ENCODE peak calls at places on chromosomes 1 and 21, in four cellular contexts. G is left ventricle myocardium inferior, A is GM12865, B is WTC11. E is an unnamed sample.

GRCh38 chr1:94560333-94560732 is 18.8 kb upstream of the F3 start:
- DNase-seq in G (no peak), A (no peak), B (no peak), E (no peak)

GRCh38 chr1:202171292-202172014 is 11.1 kb upstream of the PTPN7 start:
- DNase-seq in G (no peak), A (no peak), B (no peak), E (no peak)

GRCh38 chr1:95286479-95286878 is 52.5 kb downstream of the RWDD3 start:
- DNase-seq in G (no peak), A (no peak), B (no peak), E (no peak)

GRCh38 chr1:224333939-224334701 is 4.1 kb upstream of the NVL start:
- DNase-seq in G (no peak), A (peak), B (no peak), E (no peak)

GRCh38 chr1:84286071-84286470 is 15.4 kb upstream of the SAMD13 start:
- DNase-seq in G (no peak), A (no peak), B (no peak), E (no peak)

GRCh38 chr1:224433041-224433670 is 1.4 kb downstream of the WDR26 start:
- DNase-seq in G (no peak), A (no peak), B (no peak), E (peak)

GRCh38 chr1:83860506-83861221 is 138.3 kb downstream of the TTLL7 start:
- DNase-seq in G (peak), A (peak), B (peak), E (peak)

GRCh38 chr1:183245366-183245765 is 59.3 kb downstream of the LAMC2 start:
- DNase-seq in G (no peak), A (no peak), B (no peak), E (no peak)

GRCh38 chr1:110780600-110781484 is 92.1 kb upstream of the CD53 start:
- DNase-seq in G (peak), A (peak), B (peak), E (peak)

GRCh38 chr1:182226618-182227017 is 165.0 kb downstream of the GLUL start:
- DNase-seq in G (no peak), A (no peak), B (no peak), E (no peak)

GRCh38 chr1:185627136-185627535 is 107.1 kb upstream of the HMCN1 start:
- DNase-seq in G (no peak), A (no peak), B (no peak), E (no peak)

GRCh38 chr21:29145837-29146453 is 15.5 kb downstream of the MAP3K7CL start:
- DNase-seq in G (no peak), A (no peak), B (no peak), E (no peak)

GRCh38 chr1:209860293-209860881 is 32.6 kb downstream of the UTP25 start:
- DNase-seq in G (peak), A (peak), B (peak), E (peak)

GRCh38 chr1:35097224-35097623 is 18.0 kb downstream of the ZMYM1 start:
- DNase-seq in G (no peak), A (no peak), B (no peak), E (no peak)

GRCh38 chr1:245807306-245807705 is 652.5 kb downstream of the KIF26B start:
- DNase-seq in G (no peak), A (peak), B (no peak), E (no peak)

GRCh38 chr1:24727490-24728214 is 17.6 kb upstream of the CLIC4 start:
- DNase-seq in G (peak), A (peak), B (no peak), E (no peak)

GRCh38 chr1:183270541-183271141 is 84.6 kb downstream of the LAMC2 start:
- DNase-seq in G (peak), A (peak), B (no peak), E (no peak)

GRCh38 chr1:248013229-248013710 is at the start of gene OR2L5:
- DNase-seq in G (no peak), A (no peak), B (no peak), E (no peak)

GRCh38 chr1:208450958-208451357 is 206.8 kb upstream of the PLXNA2 start:
- DNase-seq in G (no peak), A (no peak), B (no peak), E (no peak)

GRCh38 chr1:182674346-182675246 is 9.8 kb downstream of the RGS8 start:
- DNase-seq in G (no peak), A (no peak), B (no peak), E (no peak)

GRCh38 chr1:105516068-105516467 is 1540.4 kb upstream of the PRMT6 start:
- DNase-seq in G (no peak), A (no peak), B (no peak), E (no peak)

GRCh38 chr1:1434131-1434811 is 1.2 kb upstream of the VWA1 start:
- DNase-seq in G (peak), A (no peak), B (peak), E (peak)

GRCh38 chr21:34632498-34632897 is 17.6 kb upstream of the RCAN1 start:
- DNase-seq in G (no peak), A (no peak), B (no peak), E (no peak)

GRCh38 chr1:223209293-223209898 is 66.3 kb upstream of the TLR5 start:
- DNase-seq in G (no peak), A (no peak), B (no peak), E (no peak)

GRCh38 chr1:54571803-54572202 is 23.8 kb downstream of the ACOT11 start:
- DNase-seq in G (no peak), A (no peak), B (peak), E (peak)

GRCh38 chr1:102529446-102529845 is 532.7 kb upstream of the OLFM3 start:
- DNase-seq in G (no peak), A (no peak), B (no peak), E (no peak)

GRCh38 chr1:234322979-234323378 is 50.3 kb upstream of the COA6 start:
- DNase-seq in G (no peak), A (peak), B (peak), E (peak)

GRCh38 chr1:192489748-192490147 is 85.8 kb upstream of the RGS1 start:
- DNase-seq in G (peak), A (peak), B (no peak), E (peak)

GRCh38 chr1:42004860-42005259 is 86.1 kb upstream of the HIVEP3 start:
- DNase-seq in G (no peak), A (no peak), B (no peak), E (no peak)

DNA sequence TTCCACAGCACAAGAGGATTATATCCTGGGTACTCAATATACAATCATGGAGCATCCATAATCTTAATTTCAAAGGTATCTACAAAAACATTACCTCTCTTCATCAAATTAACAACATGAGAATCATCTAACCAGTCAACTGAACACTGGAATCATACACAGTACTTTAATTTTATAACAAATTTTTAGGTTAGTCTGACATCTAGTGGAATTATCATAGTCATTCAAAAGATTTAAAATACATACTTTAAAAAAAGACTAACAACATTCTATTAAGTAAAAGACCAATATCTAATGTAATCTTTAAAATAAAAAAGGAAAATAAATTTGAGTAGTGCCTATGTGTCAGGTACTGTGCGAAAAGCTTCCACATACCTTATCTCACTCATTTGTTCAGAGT is 16.8 kb upstream of the SH3GLB1 start:
- DNase-seq in G (no peak), A (no peak), B (no peak), E (no peak)
- TF ChIP-seq CTCF in G (peak), A (no peak), B (no peak), E (no peak)

DNA sequence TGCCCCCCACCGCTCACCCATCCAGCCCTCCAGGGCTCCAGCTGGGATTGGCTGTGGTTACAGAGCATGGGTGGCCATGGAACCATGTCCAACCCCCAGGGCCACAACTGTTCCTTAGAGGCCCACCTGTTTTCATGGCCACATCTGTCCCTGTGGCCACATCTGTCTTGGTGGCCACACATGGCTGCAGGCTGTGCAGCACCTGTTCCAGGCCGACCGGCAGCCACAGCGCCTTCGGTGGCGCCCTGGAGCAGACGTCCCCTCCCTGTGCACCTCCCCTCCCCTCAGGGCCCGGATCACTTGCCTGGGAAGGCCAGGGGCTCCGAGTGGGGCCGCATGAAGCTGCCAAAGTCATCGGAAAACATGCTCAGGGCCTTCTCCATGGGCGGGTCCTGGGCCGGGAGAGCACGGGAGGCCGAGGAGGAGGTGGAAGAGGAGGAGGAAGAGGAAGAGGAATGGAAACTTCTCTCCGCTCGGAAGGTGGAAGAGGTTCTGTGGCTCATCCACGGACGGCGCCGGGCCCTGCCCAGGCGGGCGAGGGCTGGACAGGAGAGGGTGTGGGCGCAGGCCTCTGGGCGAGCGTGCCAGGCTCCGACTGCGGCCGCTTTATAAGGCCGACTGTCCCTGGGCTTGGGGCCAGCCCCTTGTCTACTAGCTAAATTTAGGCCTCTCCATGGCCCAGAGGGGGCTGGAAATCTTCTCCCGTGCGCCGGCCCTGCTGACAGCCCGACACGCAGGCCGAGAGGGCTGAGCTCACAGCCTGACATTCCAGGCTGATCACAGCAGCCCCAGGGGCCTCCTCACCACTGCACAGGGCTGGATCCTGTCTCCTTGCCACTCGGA is at the start of gene HSPB7:
- DNase-seq in G (peak), A (peak), B (peak), E (peak)
- TF ChIP-seq CTCF in G (no peak), A (peak), B (no peak), E (no peak)

DNA sequence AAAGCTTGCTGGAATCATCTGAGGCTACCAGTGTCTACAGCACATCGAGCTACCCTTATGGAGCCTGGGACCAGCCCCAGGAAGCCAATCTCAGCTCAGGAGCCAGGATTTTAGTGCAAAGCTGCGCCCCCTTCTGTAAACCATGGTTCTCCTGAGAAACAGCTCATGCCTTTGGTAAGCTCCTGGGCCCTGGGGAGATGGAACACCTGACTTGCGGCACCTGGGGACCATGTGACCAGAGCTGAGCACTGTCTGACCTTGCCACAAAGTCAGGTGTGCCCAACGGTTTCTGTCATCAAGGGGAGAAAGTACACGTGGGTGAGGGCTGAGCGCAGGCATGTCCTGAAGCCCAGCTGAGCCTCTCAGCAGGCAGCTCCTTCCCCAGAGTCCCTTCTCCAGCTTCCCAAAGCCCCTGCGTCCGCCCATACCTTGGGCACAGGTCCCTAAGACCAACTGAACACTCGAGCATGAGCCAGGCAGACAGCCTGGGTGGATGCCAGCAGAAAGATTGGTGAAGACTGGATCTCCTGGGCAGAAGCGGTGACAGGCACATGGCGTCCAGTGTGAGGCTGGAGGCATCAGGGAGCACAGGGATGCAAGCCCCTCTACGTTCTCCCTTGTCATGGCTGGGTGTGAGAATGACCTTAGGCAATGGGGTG is 57.9 kb upstream of the TENT5B start:
- DNase-seq in G (no peak), A (no peak), B (peak), E (no peak)
- TF ChIP-seq CTCF in G (no peak), A (no peak), B (no peak), E (no peak)

GRCh38 chr1:211520641-211521040 is 28.7 kb upstream of the RD3 start:
- DNase-seq in G (no peak), A (no peak), B (peak), E (no peak)
- TF ChIP-seq CTCF in G (no peak), A (no peak), B (no peak), E (no peak)

GRCh38 chr21:42255038-42255601 is 36.2 kb downstream of the ABCG1 start:
- DNase-seq in G (no peak), A (no peak), B (no peak), E (no peak)
- TF ChIP-seq CTCF in G (no peak), A (no peak), B (no peak), E (no peak)

GRCh38 chr1:91529856-91530255 is 29.2 kb downstream of the CDC7 start:
- DNase-seq in G (no peak), A (peak), B (no peak), E (no peak)
- TF ChIP-seq CTCF in G (peak), A (peak), B (no peak), E (no peak)

DNA sequence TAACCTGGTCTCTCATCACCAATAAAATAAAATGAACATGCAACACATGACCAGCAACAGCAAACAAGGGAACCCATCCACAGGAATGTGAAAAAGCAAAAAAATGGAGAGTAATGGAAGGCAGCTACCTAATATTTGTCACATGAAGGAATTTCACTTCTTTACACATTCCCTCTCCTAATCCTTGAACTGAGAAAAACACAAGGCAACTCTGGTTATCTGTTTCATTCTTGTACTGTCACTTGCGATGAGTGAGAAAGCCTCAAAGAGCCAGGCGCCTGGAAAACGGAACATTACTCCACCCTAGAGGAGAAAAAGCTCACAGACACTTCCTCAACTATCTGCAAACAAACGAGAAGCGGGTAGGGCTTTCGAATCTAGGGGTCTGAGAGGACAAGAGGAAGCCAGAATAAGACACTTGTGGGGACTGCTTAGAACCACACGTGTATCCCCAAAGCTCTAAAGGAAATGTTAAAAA is 13.8 kb downstream of the HSF2BP start:
- DNase-seq in G (no peak), A (peak), B (peak), E (peak)
- TF ChIP-seq CTCF in G (peak), A (peak), B (no peak), E (peak)

GRCh38 chr1:19340387-19340937 is 28.3 kb downstream of the SLC66A1 start:
- DNase-seq in G (no peak), A (no peak), B (no peak), E (no peak)

GRCh38 chr1:19337289-19337688 is 25.2 kb downstream of the SLC66A1 start:
- DNase-seq in G (no peak), A (no peak), B (no peak), E (no peak)

GRCh38 chr1:19339199-19339861 is 27.2 kb downstream of the SLC66A1 start:
- DNase-seq in G (no peak), A (no peak), B (no peak), E (no peak)

GRCh38 chr1:19336543-19336942 is 24.4 kb downstream of the SLC66A1 start:
- DNase-seq in G (no peak), A (peak), B (no peak), E (no peak)

DNA sequence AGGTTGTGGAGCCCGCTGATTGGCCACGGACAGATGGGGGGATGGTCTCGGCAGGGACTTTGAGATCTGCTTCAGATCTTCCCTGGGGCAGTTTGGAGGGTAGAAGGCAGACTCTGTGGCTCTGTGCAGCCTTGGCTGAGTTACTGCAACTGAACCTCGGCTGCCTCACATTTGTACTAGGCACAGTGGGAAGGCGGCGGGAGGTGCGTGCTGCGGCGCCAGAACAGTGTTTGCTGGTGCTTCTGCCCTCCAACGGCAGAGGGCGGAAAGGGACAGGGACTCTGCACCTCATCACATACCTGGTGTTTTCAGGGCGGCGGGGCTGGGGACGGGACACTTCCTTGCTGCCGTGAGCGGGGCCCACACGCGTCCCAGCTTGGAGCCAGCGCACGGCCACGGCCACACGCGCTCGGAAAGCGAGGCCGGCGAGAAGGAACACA is 26.2 kb downstream of the SLC66A1 start:
- DNase-seq in G (no peak), A (no peak), B (peak), E (peak)
- TF ChIP-seq CTCF in G (no peak), A (no peak), B (peak), E (peak)

GRCh38 chr21:14737278-14737677 is 191.2 kb upstream of the SAMSN1 start:
- DNase-seq in G (no peak), A (peak), B (no peak), E (no peak)

GRCh38 chr21:14739590-14739989 is 193.5 kb upstream of the SAMSN1 start:
- DNase-seq in G (no peak), A (peak), B (no peak), E (no peak)

GRCh38 chr21:14736162-14736561 is 190.0 kb upstream of the SAMSN1 start:
- DNase-seq in G (no peak), A (peak), B (no peak), E (no peak)

GRCh38 chr21:14736672-14737071 is 190.6 kb upstream of the SAMSN1 start:
- DNase-seq in G (no peak), A (no peak), B (no peak), E (no peak)

GRCh38 chr21:14737922-14738321 is 191.8 kb upstream of the SAMSN1 start:
- DNase-seq in G (no peak), A (peak), B (no peak), E (no peak)
- TF ChIP-seq CTCF in G (peak), A (peak), B (peak), E (peak)